ENCODE peak calls at places on chromosomes 11 and 22, in six cellular contexts. One of them, this sample, is unnamed. For H3K9me3, the result is how much of the 10 kb centered on the place peaks cover.

GRCh38 chr11:116065986-116066385 is 561.8 kb upstream of the CADM1 start:
- DNase-seq in HepG2: no peak
- DNase-seq in tibial artery: no peak
- DNase-seq in A549: no peak
- DNase-seq in stomach: no peak
- DNase-seq in sigmoid colon: no peak
- DNase-seq in this sample: no peak

GRCh38 chr11:117606807-117607206 is 190.2 kb downstream of the DSCAML1 start:
- DNase-seq in HepG2: no peak
- DNase-seq in A549: no peak
- DNase-seq in tibial artery: no peak
- DNase-seq in sigmoid colon: no peak
- DNase-seq in stomach: no peak
- DNase-seq in this sample: no peak

GRCh38 chr11:124832571-124832970 is 32.4 kb upstream of the MSANTD2 start:
- DNase-seq in A549: no peak
- DNase-seq in tibial artery: no peak
- DNase-seq in sigmoid colon: no peak
- DNase-seq in HepG2: no peak
- DNase-seq in stomach: no peak
- DNase-seq in this sample: no peak

GRCh38 chr11:61797263-61797944 is 4.7 kb downstream of the FEN1 start:
- DNase-seq in A549: peak
- DNase-seq in HepG2: peak
- DNase-seq in sigmoid colon: peak
- DNase-seq in stomach: peak
- DNase-seq in tibial artery: peak
- DNase-seq in this sample: peak

GRCh38 chr11:77656362-77656761 is 18.8 kb upstream of the CLNS1A start:
- DNase-seq in tibial artery: no peak
- DNase-seq in sigmoid colon: no peak
- DNase-seq in stomach: no peak
- DNase-seq in A549: no peak
- DNase-seq in HepG2: peak
- DNase-seq in this sample: no peak

GRCh38 chr22:20203142-20204099 is 52.6 kb upstream of the CCDC188 start:
- DNase-seq in tibial artery: peak
- DNase-seq in sigmoid colon: no peak
- DNase-seq in HepG2: peak
- DNase-seq in stomach: peak
- DNase-seq in A549: no peak
- DNase-seq in this sample: peak

GRCh38 chr11:62071408-62071807 is 52.4 kb upstream of the INCENP start:
- DNase-seq in tibial artery: no peak
- DNase-seq in stomach: no peak
- DNase-seq in sigmoid colon: no peak
- DNase-seq in HepG2: no peak
- DNase-seq in A549: no peak
- DNase-seq in this sample: no peak

GRCh38 chr11:10354389-10354788 is 49.5 kb downstream of the ADM start:
- DNase-seq in tibial artery: no peak
- DNase-seq in HepG2: no peak
- DNase-seq in sigmoid colon: no peak
- DNase-seq in stomach: no peak
- DNase-seq in A549: no peak
- DNase-seq in this sample: no peak

GRCh38 chr11:29751618-29752017 is 265.2 kb downstream of the KCNA4 start:
- DNase-seq in sigmoid colon: no peak
- DNase-seq in A549: no peak
- DNase-seq in stomach: no peak
- DNase-seq in HepG2: no peak
- DNase-seq in tibial artery: no peak
- DNase-seq in this sample: no peak

GRCh38 chr11:65211293-65212105 is 29.8 kb downstream of the CAPN1 start:
- DNase-seq in sigmoid colon: peak
- DNase-seq in HepG2: no peak
- DNase-seq in A549: no peak
- DNase-seq in tibial artery: no peak
- DNase-seq in stomach: no peak
- DNase-seq in this sample: no peak
- TF ChIP-seq CTCF in sigmoid colon: no peak
- TF ChIP-seq CTCF in HepG2: no peak
- TF ChIP-seq CTCF in A549: no peak
- TF ChIP-seq CTCF in tibial artery: no peak
- TF ChIP-seq CTCF in stomach: no peak
- TF ChIP-seq CTCF in this sample: no peak

DNA sequence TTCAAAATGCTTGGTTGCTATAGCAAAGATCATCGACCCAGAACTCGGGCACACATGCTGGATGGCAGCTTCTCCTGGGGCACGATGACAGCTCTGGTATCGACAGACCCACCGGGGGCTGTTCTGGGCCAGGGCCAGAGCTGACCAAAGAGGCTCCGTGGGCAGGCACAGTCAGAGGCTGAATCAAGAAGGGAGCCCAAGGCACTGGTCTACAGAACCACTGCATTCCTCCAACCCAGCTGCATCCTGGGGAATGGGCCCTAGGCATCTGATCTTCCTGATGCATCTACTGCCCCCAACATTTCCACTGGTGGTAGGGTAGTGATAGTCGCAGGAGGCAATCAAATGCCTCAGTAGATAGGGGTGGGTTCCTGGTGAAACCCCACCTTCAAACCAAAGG is 470.3 kb downstream of the TBC1D22A start:
- DNase-seq in tibial artery: no peak
- DNase-seq in stomach: no peak
- DNase-seq in A549: no peak
- DNase-seq in HepG2: no peak
- DNase-seq in sigmoid colon: no peak
- DNase-seq in this sample: no peak
- H3K9me3 ChIP-seq in tibial artery: under half
- H3K9me3 ChIP-seq in stomach: under half
- H3K9me3 ChIP-seq in A549: under half
- H3K9me3 ChIP-seq in HepG2: under half
- H3K9me3 ChIP-seq in sigmoid colon: under half
- H3K9me3 ChIP-seq in this sample: under half

DNA sequence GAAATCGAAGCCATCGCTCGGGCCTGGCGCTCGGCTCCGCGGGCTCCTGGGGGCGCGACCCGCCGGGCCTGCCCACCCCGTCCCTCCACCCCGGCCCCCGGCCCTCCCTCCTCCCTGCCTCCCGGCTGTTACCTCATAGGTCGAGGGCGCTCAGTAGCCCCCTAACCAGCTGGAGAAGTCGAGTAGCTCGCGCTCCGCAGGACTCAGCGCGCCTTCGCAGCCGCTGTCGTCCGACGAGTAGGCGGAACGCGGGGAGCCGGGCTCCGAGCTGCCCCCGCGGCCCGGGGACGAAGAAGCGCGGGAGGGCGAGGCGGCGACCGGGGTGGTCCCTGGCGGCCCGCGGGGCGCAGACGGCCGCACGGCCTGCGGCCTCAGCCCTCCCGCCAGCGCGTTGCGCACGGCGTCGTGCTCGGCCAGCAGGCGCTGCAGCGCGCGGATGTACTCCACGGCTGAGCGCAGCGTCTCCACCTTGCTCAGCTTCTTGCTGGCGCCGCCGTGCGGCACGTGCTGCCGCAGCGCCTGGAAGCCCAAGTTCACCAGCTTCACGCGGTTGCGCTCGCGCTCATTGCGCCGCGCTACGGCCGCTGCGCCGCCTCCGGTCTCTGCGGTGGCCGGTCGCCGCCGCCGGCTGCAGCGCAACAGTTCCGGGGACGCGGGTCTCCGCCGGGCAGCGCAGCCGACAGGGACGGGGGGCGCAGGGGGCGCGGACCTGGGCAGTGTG is 627 bp downstream of the ASCL2 start:
- DNase-seq in sigmoid colon: no peak
- DNase-seq in stomach: peak
- DNase-seq in HepG2: no peak
- DNase-seq in tibial artery: no peak
- DNase-seq in A549: peak
- DNase-seq in this sample: peak
- TF ChIP-seq CTCF in sigmoid colon: no peak
- TF ChIP-seq CTCF in stomach: no peak
- TF ChIP-seq CTCF in HepG2: no peak
- TF ChIP-seq CTCF in tibial artery: no peak
- TF ChIP-seq CTCF in A549: peak
- TF ChIP-seq CTCF in this sample: peak

DNA sequence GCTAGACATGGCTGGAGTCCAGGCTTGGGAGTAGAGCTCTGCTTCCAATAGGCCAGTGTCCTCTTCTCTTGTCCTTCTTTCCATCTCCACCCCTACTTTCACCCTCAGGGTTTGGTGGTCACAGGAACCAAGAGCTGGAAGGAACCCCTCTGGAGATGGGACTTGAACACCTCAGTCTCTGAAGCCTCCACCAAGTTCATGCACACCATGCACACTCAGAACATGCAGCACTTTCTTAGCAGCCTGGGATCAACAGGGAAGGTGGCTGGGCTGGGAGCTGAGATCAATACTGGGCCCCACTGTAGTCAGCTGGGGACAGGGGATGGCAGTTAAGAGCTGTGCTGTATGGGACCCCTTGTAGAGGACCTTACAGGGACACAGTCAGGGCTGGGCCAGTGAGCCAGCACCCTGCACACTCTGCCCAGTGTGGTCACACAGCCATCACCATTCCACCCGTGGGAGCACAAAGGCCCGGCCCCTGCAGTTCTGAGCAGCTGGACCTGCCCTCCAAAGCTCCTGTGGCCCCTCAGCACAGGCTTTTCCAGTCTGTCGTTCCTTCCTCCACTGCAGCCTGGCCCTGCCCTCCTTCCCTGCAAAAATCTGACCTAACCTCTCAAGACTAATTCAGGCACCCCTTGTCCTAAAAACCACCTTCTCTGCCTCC is 47.7 kb downstream of the GAB4 start:
- DNase-seq in sigmoid colon: no peak
- DNase-seq in stomach: no peak
- DNase-seq in HepG2: no peak
- DNase-seq in A549: no peak
- DNase-seq in tibial artery: no peak
- DNase-seq in this sample: no peak
- H3K9me3 ChIP-seq in sigmoid colon: under half
- H3K9me3 ChIP-seq in stomach: under half
- H3K9me3 ChIP-seq in HepG2: under half
- H3K9me3 ChIP-seq in A549: under half
- H3K9me3 ChIP-seq in tibial artery: under half
- H3K9me3 ChIP-seq in this sample: under half

GRCh38 chr22:38202437-38203089 is 769 bp downstream of the MAFF start:
- DNase-seq in HepG2: peak
- DNase-seq in sigmoid colon: peak
- DNase-seq in tibial artery: peak
- DNase-seq in stomach: peak
- DNase-seq in A549: peak
- DNase-seq in this sample: peak
- TF ChIP-seq CTCF in HepG2: peak
- TF ChIP-seq CTCF in sigmoid colon: no peak
- TF ChIP-seq CTCF in tibial artery: peak
- TF ChIP-seq CTCF in stomach: no peak
- TF ChIP-seq CTCF in A549: no peak
- TF ChIP-seq CTCF in this sample: peak

GRCh38 chr22:11627436-11627797 is 3900.6 kb upstream of the OR11H1 start:
- DNase-seq in tibial artery: no peak
- DNase-seq in sigmoid colon: no peak
- DNase-seq in A549: no peak
- DNase-seq in HepG2: no peak
- DNase-seq in stomach: no peak
- DNase-seq in this sample: no peak
- H3K9me3 ChIP-seq in tibial artery: under half
- H3K9me3 ChIP-seq in sigmoid colon: under half
- H3K9me3 ChIP-seq in A549: under half
- H3K9me3 ChIP-seq in HepG2: half or more
- H3K9me3 ChIP-seq in stomach: half or more
- H3K9me3 ChIP-seq in this sample: under half

DNA sequence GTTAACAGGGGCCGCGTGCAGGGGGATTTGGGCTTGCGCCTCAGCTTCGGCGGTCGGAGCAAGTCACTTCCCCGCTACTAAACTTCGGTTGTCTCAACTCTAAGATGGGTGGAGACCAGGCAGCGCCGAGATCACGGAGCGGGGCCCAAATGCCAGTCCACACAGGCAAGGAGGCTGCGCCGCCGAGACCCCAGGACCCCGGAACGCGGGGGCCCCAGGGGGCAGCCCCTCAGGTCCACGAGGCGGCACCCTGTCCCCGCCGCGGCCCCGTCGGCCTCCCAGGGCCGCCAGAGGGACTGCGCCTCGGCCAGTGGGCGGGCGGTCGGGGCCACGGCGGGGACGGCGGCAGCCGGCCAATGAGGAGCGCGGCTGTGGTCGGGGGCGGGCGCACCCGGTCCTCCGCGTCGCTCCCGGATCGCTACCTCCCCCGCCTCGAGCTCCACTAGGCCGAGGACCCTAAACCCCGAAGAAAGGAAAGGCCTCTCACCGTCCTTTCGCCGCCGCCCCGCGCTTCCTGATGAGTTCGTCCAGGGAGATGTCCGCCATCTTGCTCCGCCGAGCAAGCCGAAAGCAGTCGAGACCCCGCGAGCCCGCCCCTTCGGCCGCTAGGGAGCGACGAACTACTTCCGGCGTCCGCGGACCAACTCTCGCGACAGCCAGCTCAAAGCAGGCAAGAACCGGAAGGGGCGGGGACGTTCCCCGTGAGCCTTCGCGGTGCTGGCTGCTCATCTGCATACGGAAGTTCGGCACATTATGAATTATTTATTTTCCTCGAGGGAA is at the start of gene POLDIP3:
- DNase-seq in HepG2: peak
- DNase-seq in sigmoid colon: peak
- DNase-seq in A549: peak
- DNase-seq in stomach: peak
- DNase-seq in tibial artery: peak
- DNase-seq in this sample: peak
- TF ChIP-seq CTCF in HepG2: peak
- TF ChIP-seq CTCF in sigmoid colon: no peak
- TF ChIP-seq CTCF in A549: no peak
- TF ChIP-seq CTCF in stomach: no peak
- TF ChIP-seq CTCF in tibial artery: peak
- TF ChIP-seq CTCF in this sample: peak

DNA sequence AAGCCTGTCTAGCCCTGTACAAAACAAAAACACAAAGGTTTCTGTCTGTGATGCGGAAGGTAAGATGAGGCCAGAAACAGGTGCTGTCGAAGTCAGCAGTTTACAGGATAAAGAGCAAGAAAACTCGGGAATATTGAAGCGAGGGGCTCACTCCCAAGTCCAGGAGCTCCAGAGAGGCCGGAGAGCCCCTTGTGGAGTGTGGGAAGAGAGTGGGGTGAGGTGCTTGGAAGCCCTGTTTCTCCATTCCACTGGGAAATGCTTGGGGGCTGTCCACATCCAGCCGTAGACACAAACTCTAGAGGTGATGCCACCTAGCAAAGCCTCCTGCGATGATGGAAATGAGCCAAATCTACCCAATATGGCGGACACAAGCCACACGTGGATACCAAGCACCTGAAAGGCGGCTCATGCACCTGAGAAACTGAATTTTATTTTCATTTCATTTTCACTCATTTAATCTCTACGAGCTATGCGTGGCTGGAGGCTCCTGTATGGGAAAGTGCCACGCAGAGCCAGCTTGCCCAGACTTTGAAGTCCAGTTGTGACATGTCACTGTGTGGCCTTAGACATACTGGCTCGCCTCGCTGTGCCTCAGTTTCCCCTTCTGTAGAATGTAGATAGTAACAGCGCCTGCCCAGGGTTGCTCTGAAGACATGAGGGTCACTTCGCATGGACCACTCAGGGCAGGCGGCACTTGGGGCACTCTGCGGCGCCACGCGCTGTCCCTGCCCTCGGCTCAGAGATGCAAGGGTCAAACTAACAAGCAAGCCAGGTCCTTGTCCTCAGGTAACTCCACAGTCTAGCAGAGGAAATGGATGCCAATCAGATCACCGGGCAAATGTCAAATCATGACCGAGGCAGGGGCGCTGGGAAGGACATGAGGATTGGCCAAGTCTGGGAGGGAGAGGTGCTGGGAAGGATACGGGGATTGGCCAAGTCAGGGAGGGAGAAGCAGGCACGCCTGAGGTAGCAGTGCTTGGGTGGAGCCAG is 684.7 kb downstream of the TBC1D22A start:
- DNase-seq in stomach: no peak
- DNase-seq in sigmoid colon: no peak
- DNase-seq in tibial artery: no peak
- DNase-seq in A549: no peak
- DNase-seq in HepG2: no peak
- DNase-seq in this sample: no peak
- H3K9me3 ChIP-seq in stomach: under half
- H3K9me3 ChIP-seq in sigmoid colon: under half
- H3K9me3 ChIP-seq in tibial artery: under half
- H3K9me3 ChIP-seq in A549: under half
- H3K9me3 ChIP-seq in HepG2: under half
- H3K9me3 ChIP-seq in this sample: under half

This sample was measured in lower lobe of right lung.